ENCODE peak calls at places on chromosomes 3 and 15, in six cellular contexts. J is endothelial cell of umbilical vein, L is hepatocyte, N is fibroblast of lung, H is K562, K is astrocyte. A is an unnamed sample.

GRCh38 chr3:152272771-152273242 is 4.1 kb downstream of the MBNL1 start:
- DNase-seq in J (peak; percentile 87), L (no peak), N (peak; percentile 84), H (no peak), K (peak; percentile 83), A (no peak)

GRCh38 chr3:68878322-68878721 is 54.0 kb downstream of the TAFA4 start:
- DNase-seq in J (peak; percentile 29), L (peak; percentile 36), N (peak; percentile 40), H (peak; percentile 8), K (peak; percentile 5), A (peak; percentile 50)

GRCh38 chr3:105006164-105006563 is 360.5 kb upstream of the ALCAM start:
- DNase-seq in J (no peak), L (no peak), N (no peak), H (no peak), K (no peak), A (peak; percentile 39)

GRCh38 chr15:100194955-100195354 is 146.8 kb downstream of the ADAMTS17 start:
- DNase-seq in J (no peak), L (no peak), N (no peak), H (no peak), K (no peak), A (no peak)

GRCh38 chr3:194884649-194885315 is 199.1 kb downstream of the FAM43A start:
- DNase-seq in J (peak; percentile 83), L (no peak), N (no peak), H (no peak), K (no peak), A (no peak)

GRCh38 chr15:64209680-64210334 is 47.0 kb upstream of the PPIB start:
- DNase-seq in J (peak; percentile 77), L (peak; percentile 28), N (peak; percentile 74), H (peak; percentile 17), K (peak; percentile 23), A (no peak)

GRCh38 chr15:31329640-31330010 is 3.0 kb downstream of the KLF13 start:
- DNase-seq in J (no peak), L (no peak), N (no peak), H (no peak), K (no peak), A (no peak)

GRCh38 chr15:66039117-66039860 is 170.0 kb downstream of the RAB11A start:
- DNase-seq in J (no peak), L (no peak), N (no peak), H (no peak), K (no peak), A (peak; percentile 57)

GRCh38 chr15:45429974-45430792 is 51.8 kb upstream of the GATM start:
- DNase-seq in J (peak; percentile 50), L (peak; percentile 86), N (peak; percentile 55), H (peak; percentile 75), K (no peak), A (peak; percentile 83)

GRCh38 chr3:194046995-194047681 is 88.8 kb upstream of the HES1 start:
- DNase-seq in J (peak; percentile 48), L (no peak), N (no peak), H (no peak), K (no peak), A (no peak)

GRCh38 chr3:50623840-50624474 is 7.0 kb downstream of the MAPKAPK3 start:
- DNase-seq in J (peak; percentile 40), L (no peak), N (no peak), H (no peak), K (no peak), A (no peak)

GRCh38 chr3:102206506-102207145 is 228.2 kb upstream of the ZPLD1 start:
- DNase-seq in J (peak; percentile 9), L (peak; percentile 26), N (peak; percentile 86), H (no peak), K (peak; percentile 66), A (no peak)

GRCh38 chr15:65303687-65304392 is 637 bp upstream of the RNU5B-1 start:
- DNase-seq in J (peak; percentile 53), L (peak; percentile 71), N (peak; percentile 68), H (no peak), K (peak; percentile 34), A (peak; percentile 81)

GRCh38 chr15:70853855-70854668 is at the start of gene LARP6:
- DNase-seq in J (peak; percentile 60), L (peak; percentile 82), N (peak; percentile 37), H (no peak), K (no peak), A (peak; percentile 89)

GRCh38 chr15:70854669-70854976 is 666 bp upstream of the LARP6 start:
- DNase-seq in J (peak; percentile 36), L (no peak), N (peak; percentile 66), H (no peak), K (peak; percentile 47), A (no peak)

GRCh38 chr15:70851889-70852288 is 2.1 kb downstream of the LARP6 start:
- DNase-seq in J (no peak), L (no peak), N (no peak), H (no peak), K (no peak), A (no peak)

GRCh38 chr15:70852501-70853269 is 1.3 kb downstream of the LARP6 start:
- DNase-seq in J (peak; percentile 28), L (no peak), N (peak; percentile 50), H (no peak), K (peak; percentile 54), A (no peak)

GRCh38 chr15:70853270-70853854 is 595 bp downstream of the LARP6 start:
- DNase-seq in J (peak; percentile 60), L (peak; percentile 64), N (peak; percentile 70), H (no peak), K (peak; percentile 60), A (peak; percentile 66)
- H2AFZ ChIP-seq in J (peak overlapping the region; percentile 88), L (peak overlapping the region; percentile 93), N (no peak overlapping the region), H (no peak overlapping the region), K (peak overlapping the region; percentile 73), A (peak overlapping the region; percentile 86)

DNA sequence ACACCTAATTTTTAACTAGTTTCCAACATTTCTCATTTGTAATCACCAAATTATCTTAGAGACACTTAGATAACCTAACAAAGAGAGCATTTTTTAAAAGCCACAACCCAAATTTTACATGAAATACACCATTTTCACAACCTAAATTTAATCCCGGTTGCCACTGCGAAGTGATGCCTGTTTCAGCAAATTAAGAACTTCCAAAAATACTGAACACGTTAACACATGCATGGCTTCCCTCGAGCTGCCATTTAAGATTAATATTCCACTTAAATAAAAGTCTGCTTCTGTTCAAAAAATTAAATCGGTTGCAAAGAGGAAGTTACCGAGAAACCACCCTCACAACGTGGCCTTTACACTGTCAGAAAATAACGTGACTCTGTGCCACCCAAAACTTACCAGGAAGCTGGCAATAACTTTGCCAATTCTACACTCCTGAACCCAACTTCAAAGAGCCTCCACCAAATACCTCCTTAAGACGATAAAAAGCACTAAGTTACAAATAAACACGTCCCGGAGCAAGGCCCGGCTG is 1.3 kb downstream of the TBL1XR1 start:
- DNase-seq in J (peak; percentile 48), L (no peak), N (no peak), H (no peak), K (no peak), A (no peak)
- H2AFZ ChIP-seq in J (no peak overlapping the region), L (no peak overlapping the region), N (no peak overlapping the region), H (no peak overlapping the region), K (no peak overlapping the region), A (no peak overlapping the region)

DNA sequence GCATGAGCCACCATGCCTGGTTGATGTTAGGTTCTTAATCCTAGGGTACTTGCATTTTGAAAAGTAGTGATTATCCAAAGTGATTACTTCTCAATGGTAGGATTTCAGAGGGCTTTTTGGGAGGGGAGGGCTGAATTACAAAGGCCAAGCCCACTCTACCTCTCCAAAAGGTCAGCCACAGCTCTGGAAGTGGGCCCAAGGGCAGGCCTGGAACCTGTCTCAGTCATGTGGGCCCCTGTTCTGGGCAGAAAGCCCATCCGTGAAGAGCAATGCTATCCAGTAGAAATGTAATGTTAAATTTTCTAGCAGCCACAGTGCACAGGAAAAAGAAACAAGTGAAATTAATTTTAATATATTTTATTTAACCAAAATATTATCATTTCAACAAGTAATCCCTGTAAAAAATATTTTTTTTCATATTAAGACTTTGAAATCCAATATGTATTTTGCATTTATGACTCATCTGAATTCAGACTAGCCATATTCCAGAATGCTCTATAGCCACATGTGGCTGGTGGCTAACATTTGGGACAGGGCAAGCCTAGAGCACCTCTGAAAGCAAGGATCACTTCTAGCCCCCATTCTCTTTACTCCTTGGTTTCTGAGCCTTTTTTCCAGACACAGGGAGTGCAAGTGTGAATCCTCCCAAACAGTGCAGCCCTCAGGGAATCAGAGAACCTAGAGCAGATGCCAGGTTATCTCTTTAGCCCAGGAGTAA is 16.8 kb downstream of the RFT1 start:
- DNase-seq in J (no peak), L (no peak), N (peak; percentile 26), H (no peak), K (no peak), A (no peak)
- H2AFZ ChIP-seq in J (peak overlapping the region; percentile 52), L (no peak overlapping the region), N (no peak overlapping the region), H (no peak overlapping the region), K (peak overlapping the region; percentile 48), A (no peak overlapping the region)

DNA sequence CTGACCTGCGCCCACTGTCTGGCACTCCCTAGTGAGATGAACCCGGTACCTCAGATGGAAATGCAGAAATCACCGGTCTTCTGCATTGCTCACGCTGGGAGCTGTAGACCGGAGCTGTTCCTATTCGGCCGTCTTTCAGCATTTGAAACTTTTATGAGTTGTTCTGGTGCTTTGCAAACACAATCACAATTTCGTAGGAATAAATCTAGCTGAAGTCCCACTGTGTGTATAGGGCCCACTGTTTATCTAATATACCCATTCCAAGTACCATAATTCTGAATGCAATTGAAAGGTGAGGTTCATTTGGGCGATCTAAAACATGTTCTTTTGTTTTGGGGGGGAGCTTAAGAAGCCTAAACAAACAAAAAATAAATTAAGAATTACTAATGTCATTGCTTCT is 572.1 kb downstream of the FGF12 start:
- DNase-seq in J (no peak), L (no peak), N (no peak), H (no peak), K (no peak), A (no peak)
- H2AFZ ChIP-seq in J (peak overlapping the region; percentile 57), L (peak overlapping the region; percentile 40), N (no peak overlapping the region), H (no peak overlapping the region), K (no peak overlapping the region), A (peak overlapping the region; percentile 87)

GRCh38 chr3:132538072-132538471 is 59.0 kb upstream of the ACKR4 start:
- DNase-seq in J (no peak), L (peak; percentile 56), N (no peak), H (no peak), K (no peak), A (no peak)
- H2AFZ ChIP-seq in J (no peak overlapping the region), L (no peak overlapping the region), N (no peak overlapping the region), H (no peak overlapping the region), K (no peak overlapping the region), A (no peak overlapping the region)

GRCh38 chr3:76859596-76859995 is 180.3 kb upstream of the ROBO2 start:
- DNase-seq in J (no peak), L (no peak), N (no peak), H (no peak), K (no peak), A (no peak)
- H2AFZ ChIP-seq in J (no peak overlapping the region), L (no peak overlapping the region), N (no peak overlapping the region), H (no peak overlapping the region), K (peak overlapping the region; percentile 6), A (no peak overlapping the region)

DNA sequence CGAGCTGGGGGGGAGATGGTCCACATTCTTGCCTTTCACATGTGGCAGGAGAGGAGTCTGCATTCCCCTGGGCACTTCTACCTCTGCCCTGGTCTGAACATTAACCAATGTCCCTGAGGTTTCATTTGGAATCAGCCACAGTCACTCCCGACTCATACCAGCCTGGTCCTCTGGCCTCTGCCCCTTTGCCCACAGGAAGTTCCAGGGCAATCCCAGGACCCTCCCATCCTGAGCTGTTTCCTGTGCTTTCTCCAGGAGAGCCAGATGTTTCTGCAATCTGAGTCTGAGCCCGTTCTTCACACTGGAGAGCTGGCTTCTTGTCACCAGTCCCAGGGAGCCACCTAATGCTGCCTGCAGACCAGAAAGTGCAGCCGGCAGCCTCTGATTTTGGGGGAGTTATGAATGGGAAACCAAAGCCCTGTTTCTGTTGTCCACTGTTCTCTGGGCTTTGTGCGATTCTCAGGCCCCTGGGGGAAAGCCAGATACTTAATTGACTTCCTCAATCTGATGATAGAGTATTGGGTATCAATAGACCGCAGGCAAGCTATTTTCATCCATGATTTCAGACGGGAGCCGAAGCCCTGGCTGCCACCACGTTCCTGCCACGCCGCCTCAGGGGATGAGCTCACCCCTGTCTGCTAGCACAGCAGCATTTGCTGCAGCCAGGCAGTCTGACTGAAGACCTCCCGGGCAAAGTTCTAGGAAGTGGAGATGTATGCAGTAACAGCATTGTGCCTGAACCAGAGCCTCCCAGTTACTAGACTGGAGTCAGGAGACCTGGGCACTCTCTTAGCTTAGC is 69.6 kb downstream of the ISG20 start:
- DNase-seq in J (no peak), L (no peak), N (no peak), H (no peak), K (no peak), A (no peak)
- H2AFZ ChIP-seq in J (no peak overlapping the region), L (no peak overlapping the region), N (peak overlapping the region; percentile 29), H (no peak overlapping the region), K (peak overlapping the region; percentile 51), A (peak overlapping the region; percentile 0)